ENCODE peak calls at places on chromosomes 2 and 18, in four cellular contexts. S, O, U and B are unnamed samples.

GRCh38 chr2:166373951-166374350 is 1.8 kb downstream of the SCN9A start:
- DNase-seq in S (peak), U (peak), O (peak), B (peak)

GRCh38 chr2:193561054-193561453 is 1366.3 kb upstream of the TMEFF2 start:
- DNase-seq in U (no peak), O (no peak), S (no peak), B (no peak)

GRCh38 chr18:304887-305529 is 37.2 kb upstream of the THOC1 start:
- DNase-seq in S (no peak), U (peak), O (no peak), B (no peak)

GRCh38 chr2:137976274-137976673 is 12.0 kb downstream of the HNMT start:
- DNase-seq in O (no peak), U (no peak), S (peak), B (no peak)

GRCh38 chr2:30041884-30042283 is 104.9 kb upstream of the YPEL5 start:
- DNase-seq in U (no peak), O (no peak), S (no peak), B (no peak)

GRCh38 chr18:33579868-33580205 is 1.8 kb downstream of the ASXL3 start:
- DNase-seq in U (no peak), O (no peak), S (no peak), B (no peak)

GRCh38 chr2:211846714-211847113 is 691.9 kb downstream of the ERBB4 start:
- DNase-seq in O (no peak), S (no peak), U (no peak), B (no peak)

GRCh38 chr18:46377557-46377956 is 273.4 kb downstream of the HAUS1 start:
- DNase-seq in S (no peak), O (no peak), U (no peak), B (no peak)

GRCh38 chr2:72193723-72194122 is 46.1 kb upstream of the CYP26B1 start:
- DNase-seq in O (no peak), S (no peak), U (no peak), B (no peak)

GRCh38 chr2:206211657-206212255 is 52.1 kb downstream of the EEF1B2 start:
- DNase-seq in U (no peak), S (peak), O (no peak), B (peak)
- TF ChIP-seq CTCF in U (no peak), S (no peak), O (no peak), B (no peak)

GRCh38 chr2:10659898-10660568 is 29.7 kb downstream of the NOL10 start:
- DNase-seq in U (peak), O (peak), S (peak), B (peak)
- TF ChIP-seq CTCF in U (peak), O (peak), S (peak), B (peak)

GRCh38 chr2:176997792-176998169 is 214.8 kb upstream of the HNRNPA3 start:
- DNase-seq in O (no peak), U (no peak), S (no peak), B (no peak)

GRCh38 chr2:177000408-177000807 is 212.2 kb upstream of the HNRNPA3 start:
- DNase-seq in S (no peak), U (no peak), O (no peak), B (no peak)

GRCh38 chr2:176997074-176997791 is 215.4 kb upstream of the HNRNPA3 start:
- DNase-seq in O (peak), S (peak), U (no peak), B (peak)

GRCh38 chr2:177001334-177001733 is 211.3 kb upstream of the HNRNPA3 start:
- DNase-seq in U (no peak), S (no peak), O (no peak), B (no peak)

GRCh38 chr2:176999331-176999730 is 213.3 kb upstream of the HNRNPA3 start:
- DNase-seq in S (no peak), U (no peak), O (no peak), B (no peak)
- TF ChIP-seq CTCF in S (no peak), U (no peak), O (no peak), B (no peak)

DNA sequence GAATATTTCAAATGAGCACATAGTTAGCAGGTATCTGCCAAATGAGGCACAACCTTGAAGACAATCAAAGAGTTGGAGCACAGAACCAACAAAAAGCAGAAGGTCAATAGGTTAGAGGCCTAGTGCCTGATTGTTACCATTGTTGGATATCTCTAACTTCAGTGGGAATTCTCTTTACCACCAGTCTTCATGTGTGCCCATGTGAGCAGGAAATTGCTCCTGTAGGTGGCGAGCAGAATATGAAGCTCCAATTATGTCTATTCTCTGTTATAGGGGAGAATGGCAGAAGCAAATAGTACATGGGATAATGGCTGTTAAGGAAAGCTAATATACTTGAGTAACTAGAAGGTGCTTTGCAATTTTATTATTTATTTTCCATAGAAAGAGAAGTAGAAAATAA is 14.9 kb upstream of the ZNF385B start:
- DNase-seq in O (no peak), U (no peak), S (peak), B (no peak)
- TF ChIP-seq CTCF in O (peak), U (no peak), S (no peak), B (no peak)